ENCODE peak calls at places on chromosomes 11 and 22, in seven cellular contexts. O, J, T, X, F, P and U are unnamed samples.

GRCh38 chr11:72085836-72086475 is 5.3 kb downstream of the LRRC51 start:
- DNase-seq in O (no peak), J (peak; percentile 32), T (no peak), X (no peak), F (no peak), P (no peak), U (no peak)

GRCh38 chr22:39719559-39720450 is 149.3 kb downstream of the CACNA1I start:
- DNase-seq in O (peak; percentile 37), J (peak; percentile 2), T (no peak), X (no peak), F (no peak), P (no peak), U (no peak)

GRCh38 chr11:105206633-105207032 is 67.1 kb upstream of the CARD18 start:
- DNase-seq in O (no peak), J (no peak), T (no peak), X (no peak), F (no peak), P (no peak), U (no peak)

GRCh38 chr11:21390430-21390829 is 721.0 kb downstream of the NELL1 start:
- DNase-seq in O (no peak), J (no peak), T (no peak), X (no peak), F (no peak), P (no peak), U (no peak)

GRCh38 chr11:119306373-119306890 is 10.5 kb downstream of the MCAM start:
- DNase-seq in O (no peak), J (no peak), T (no peak), X (no peak), F (no peak), P (no peak), U (no peak)

GRCh38 chr11:3916962-3917361 is 61.5 kb downstream of the STIM1 start:
- DNase-seq in O (no peak), J (no peak), T (peak; percentile 97), X (no peak), F (peak; percentile 32), P (no peak), U (no peak)

GRCh38 chr22:35561796-35562526 is 21.3 kb downstream of the RASD2 start:
- DNase-seq in O (no peak), J (peak; percentile 74), T (peak; percentile 65), X (peak; percentile 67), F (peak; percentile 59), P (no peak), U (no peak)

GRCh38 chr11:114168691-114169090 is 109.2 kb downstream of the ZBTB16 start:
- DNase-seq in O (no peak), J (no peak), T (no peak), X (no peak), F (no peak), P (no peak), U (no peak)

GRCh38 chr11:69000831-69001245 is 12.2 kb downstream of the MRGPRF start:
- DNase-seq in O (no peak), J (peak; percentile 82), T (peak; percentile 74), X (peak; percentile 43), F (peak; percentile 61), P (no peak), U (no peak)

GRCh38 chr11:11519184-11519583 is 102.6 kb downstream of the GALNT18 start:
- DNase-seq in O (no peak), J (no peak), T (peak; percentile 51), X (no peak), F (no peak), P (no peak), U (no peak)
- TF ChIP-seq CTCF in O (peak; percentile 15), J (no peak), T (no peak), X (no peak), F (no peak), P (no peak), U (no peak)

GRCh38 chr22:50456026-50456425 is 18.8 kb downstream of the SBF1 start:
- DNase-seq in O (no peak), J (no peak), T (no peak), X (no peak), F (no peak), P (no peak), U (no peak)

GRCh38 chr22:50455201-50455600 is 19.6 kb downstream of the SBF1 start:
- DNase-seq in O (no peak), J (no peak), T (no peak), X (no peak), F (no peak), P (no peak), U (no peak)

GRCh38 chr22:50454556-50455075 is 20.2 kb downstream of the SBF1 start:
- DNase-seq in O (no peak), J (no peak), T (no peak), X (no peak), F (no peak), P (no peak), U (no peak)

GRCh38 chr22:50459016-50459415 is 15.8 kb downstream of the SBF1 start:
- DNase-seq in O (no peak), J (no peak), T (no peak), X (no peak), F (no peak), P (no peak), U (no peak)

DNA sequence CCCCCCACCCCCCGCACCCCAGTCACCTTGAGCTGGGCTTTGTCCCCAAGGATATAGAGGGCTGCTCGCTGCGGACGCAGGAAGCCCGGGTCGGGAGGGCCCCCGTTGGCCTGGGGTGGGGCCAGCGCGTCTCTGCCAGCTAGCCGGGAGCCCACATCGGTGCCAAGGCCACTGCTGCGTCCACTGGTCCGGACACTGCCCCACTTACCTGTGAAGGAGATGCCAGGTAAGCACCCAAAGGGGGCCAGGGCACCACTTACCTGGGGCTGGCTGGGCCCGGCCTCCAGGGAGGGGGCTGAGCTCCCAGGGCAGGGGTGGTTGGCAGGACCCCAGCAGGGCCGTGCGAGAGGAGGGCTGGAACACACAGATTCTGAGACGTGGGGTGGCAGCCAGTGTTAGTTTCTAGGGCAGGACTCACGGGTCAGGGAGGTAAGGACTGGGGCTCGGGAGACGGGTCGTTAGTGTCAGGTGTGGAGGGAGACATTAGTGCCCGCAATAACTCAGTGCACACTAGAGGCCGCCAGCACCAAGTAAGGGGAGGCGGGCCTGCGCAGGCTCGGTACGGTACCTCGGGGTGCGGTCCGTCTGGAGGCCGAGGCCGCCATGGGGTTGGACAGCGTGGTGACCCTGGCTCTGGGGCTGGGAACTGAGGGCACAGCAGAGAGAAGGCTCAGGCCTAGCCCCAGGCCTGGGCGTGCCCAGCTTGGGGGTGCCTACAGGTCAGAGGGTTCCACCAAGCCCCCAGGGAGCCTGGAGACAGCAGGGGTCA is 18.2 kb downstream of the SBF1 start:
- DNase-seq in O (no peak), J (no peak), T (no peak), X (no peak), F (no peak), P (no peak), U (no peak)
- TF ChIP-seq CTCF in O (no peak), J (peak; percentile 23), T (peak; percentile 15), X (peak; percentile 54), F (peak; percentile 27), P (no peak), U (no peak)

GRCh38 chr11:117620659-117621058 is 176.4 kb downstream of the DSCAML1 start:
- DNase-seq in O (no peak), J (no peak), T (no peak), X (no peak), F (no peak), P (no peak), U (no peak)

GRCh38 chr11:117618956-117619355 is 178.1 kb downstream of the DSCAML1 start:
- DNase-seq in O (peak; percentile 32), J (no peak), T (no peak), X (no peak), F (no peak), P (peak; percentile 68), U (no peak)

GRCh38 chr11:117620131-117620530 is 176.9 kb downstream of the DSCAML1 start:
- DNase-seq in O (peak; percentile 17), J (no peak), T (no peak), X (no peak), F (no peak), P (no peak), U (no peak)

GRCh38 chr11:117623831-117624271 is 173.2 kb downstream of the DSCAML1 start:
- DNase-seq in O (peak; percentile 27), J (no peak), T (no peak), X (no peak), F (no peak), P (peak; percentile 5), U (no peak)

DNA sequence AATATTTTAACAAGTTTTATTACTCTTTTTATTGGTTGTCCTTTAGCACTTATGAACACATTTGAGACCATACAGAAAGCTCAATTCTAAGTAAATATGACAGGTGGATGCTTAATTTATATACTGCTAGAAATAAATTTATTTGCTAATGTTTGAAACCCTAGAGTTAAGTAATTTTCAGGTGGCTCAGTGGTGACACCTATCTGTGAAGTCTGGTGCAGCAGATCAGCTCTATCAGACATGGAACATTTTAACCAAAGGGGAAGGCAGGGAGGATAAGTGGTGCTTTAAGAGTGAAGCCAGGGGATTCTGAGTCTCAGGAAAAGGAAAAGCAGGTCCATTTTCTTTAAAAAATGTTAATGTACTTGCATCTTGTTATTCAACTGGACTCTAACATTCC is 175.8 kb downstream of the DSCAML1 start:
- DNase-seq in O (no peak), J (peak; percentile 8), T (peak; percentile 2), X (no peak), F (no peak), P (no peak), U (no peak)
- TF ChIP-seq CTCF in O (peak; percentile 35), J (peak; percentile 61), T (peak; percentile 48), X (peak; percentile 75), F (peak; percentile 16), P (peak; percentile 69), U (peak; percentile 20)

GRCh38 chr11:46762248-46762647 is 43.2 kb downstream of the F2 start:
- DNase-seq in O (no peak), J (no peak), T (no peak), X (no peak), F (no peak), P (no peak), U (no peak)

GRCh38 chr11:46755962-46756361 is 36.9 kb downstream of the F2 start:
- DNase-seq in O (no peak), J (no peak), T (no peak), X (no peak), F (no peak), P (no peak), U (no peak)

GRCh38 chr11:46761807-46762206 is 42.8 kb downstream of the F2 start:
- DNase-seq in O (no peak), J (no peak), T (no peak), X (no peak), F (no peak), P (no peak), U (no peak)

GRCh38 chr11:46759196-46759595 is 40.2 kb downstream of the F2 start:
- DNase-seq in O (no peak), J (no peak), T (no peak), X (no peak), F (no peak), P (no peak), U (no peak)

GRCh38 chr11:46760429-46761128 is 41.6 kb downstream of the F2 start:
- DNase-seq in O (no peak), J (no peak), T (no peak), X (no peak), F (no peak), P (no peak), U (no peak)
- TF ChIP-seq CTCF in O (no peak), J (no peak), T (no peak), X (no peak), F (no peak), P (no peak), U (no peak)